ENCODE peak calls at places on chromosome 4, in four cellular contexts. One of them, this sample, is unnamed.

GRCh38 chr4:164779811-164780216 is 25.9 kb downstream of the SMIM31 start:
- DNase-seq in GM23248: peak; percentile 80
- DNase-seq in T-helper 2 cell: no peak
- DNase-seq in CD4-positive, alpha-beta T cell: no peak
- DNase-seq in this sample: no peak

GRCh38 chr4:60452259-60452658 is 747.9 kb upstream of the ADGRL3 start:
- DNase-seq in CD4-positive, alpha-beta T cell: no peak
- DNase-seq in T-helper 2 cell: no peak
- DNase-seq in GM23248: no peak
- DNase-seq in this sample: no peak

GRCh38 chr4:127055349-127055748 is 577.4 kb upstream of the INTU start:
- DNase-seq in T-helper 2 cell: no peak
- DNase-seq in GM23248: peak; percentile 6
- DNase-seq in CD4-positive, alpha-beta T cell: no peak
- DNase-seq in this sample: no peak

GRCh38 chr4:116223059-116223732 is 862.2 kb downstream of the TRAM1L1 start:
- DNase-seq in GM23248: no peak
- DNase-seq in CD4-positive, alpha-beta T cell: no peak
- DNase-seq in T-helper 2 cell: no peak
- DNase-seq in this sample: no peak

GRCh38 chr4:555566-556275 is 20.4 kb downstream of the TMEM271 start:
- DNase-seq in T-helper 2 cell: no peak
- DNase-seq in CD4-positive, alpha-beta T cell: no peak
- DNase-seq in GM23248: no peak
- DNase-seq in this sample: no peak

GRCh38 chr4:114807759-114808404 is 209.3 kb downstream of the UGT8 start:
- DNase-seq in GM23248: peak; percentile 32
- DNase-seq in CD4-positive, alpha-beta T cell: peak; percentile 1
- DNase-seq in T-helper 2 cell: peak; percentile 4
- DNase-seq in this sample: no peak

GRCh38 chr4:38280323-38280706 is 320.1 kb downstream of the PTTG2 start:
- DNase-seq in T-helper 2 cell: no peak
- DNase-seq in CD4-positive, alpha-beta T cell: no peak
- DNase-seq in GM23248: no peak
- DNase-seq in this sample: no peak

GRCh38 chr4:145178740-145179139 is 1.6 kb downstream of the OTUD4 start:
- DNase-seq in GM23248: no peak
- DNase-seq in T-helper 2 cell: no peak
- DNase-seq in CD4-positive, alpha-beta T cell: no peak
- DNase-seq in this sample: no peak

GRCh38 chr4:80237992-80238391 is 28.5 kb upstream of the FGF5 start:
- DNase-seq in GM23248: peak; percentile 96
- DNase-seq in CD4-positive, alpha-beta T cell: no peak
- DNase-seq in T-helper 2 cell: no peak
- DNase-seq in this sample: no peak

GRCh38 chr4:123481034-123481433 is 84.4 kb downstream of the SPRY1 start:
- DNase-seq in CD4-positive, alpha-beta T cell: no peak
- DNase-seq in T-helper 2 cell: no peak
- DNase-seq in GM23248: peak; percentile 85
- DNase-seq in this sample: no peak

GRCh38 chr4:55947912-55948725 is 626 bp upstream of the CEP135 start:
- DNase-seq in T-helper 2 cell: peak; percentile 31
- DNase-seq in CD4-positive, alpha-beta T cell: peak; percentile 25
- DNase-seq in GM23248: peak; percentile 90
- DNase-seq in this sample: no peak

GRCh38 chr4:121777625-121778024 is 12.7 kb upstream of the SMIM43 start:
- DNase-seq in GM23248: peak; percentile 49
- DNase-seq in CD4-positive, alpha-beta T cell: no peak
- DNase-seq in T-helper 2 cell: no peak
- DNase-seq in this sample: no peak

GRCh38 chr4:24973471-24974251 is 57.1 kb downstream of the LGI2 start:
- DNase-seq in CD4-positive, alpha-beta T cell: no peak
- DNase-seq in GM23248: peak; percentile 64
- DNase-seq in T-helper 2 cell: no peak
- DNase-seq in this sample: no peak

GRCh38 chr4:143514432-143514831 is 930 bp downstream of the SMARCA5 start:
- DNase-seq in T-helper 2 cell: peak; percentile 9
- DNase-seq in CD4-positive, alpha-beta T cell: no peak
- DNase-seq in GM23248: peak; percentile 77
- DNase-seq in this sample: no peak

GRCh38 chr4:185880571-185880970 is 68.6 kb upstream of the SORBS2 start:
- DNase-seq in CD4-positive, alpha-beta T cell: no peak
- DNase-seq in T-helper 2 cell: no peak
- DNase-seq in GM23248: no peak
- DNase-seq in this sample: no peak

GRCh38 chr4:7285244-7286122 is 93.1 kb downstream of the SORCS2 start:
- DNase-seq in GM23248: no peak
- DNase-seq in T-helper 2 cell: no peak
- DNase-seq in CD4-positive, alpha-beta T cell: no peak
- DNase-seq in this sample: no peak

GRCh38 chr4:1870328-1870577 is 940 bp upstream of the NSD2 start:
- DNase-seq in T-helper 2 cell: peak; percentile 87
- DNase-seq in GM23248: peak; percentile 93
- DNase-seq in CD4-positive, alpha-beta T cell: peak; percentile 79
- DNase-seq in this sample: peak; percentile 74

GRCh38 chr4:41205130-41205529 is 9.2 kb downstream of the APBB2 start:
- DNase-seq in CD4-positive, alpha-beta T cell: no peak
- DNase-seq in GM23248: no peak
- DNase-seq in T-helper 2 cell: no peak
- DNase-seq in this sample: no peak

GRCh38 chr4:160495356-160495755 is 1392.5 kb downstream of the RAPGEF2 start:
- DNase-seq in T-helper 2 cell: no peak
- DNase-seq in CD4-positive, alpha-beta T cell: no peak
- DNase-seq in GM23248: no peak
- DNase-seq in this sample: no peak

GRCh38 chr4:139368990-139369389 is 66.7 kb upstream of the NDUFC1 start:
- DNase-seq in GM23248: no peak
- DNase-seq in T-helper 2 cell: no peak
- DNase-seq in CD4-positive, alpha-beta T cell: no peak
- DNase-seq in this sample: no peak

GRCh38 chr4:7041851-7042696 is 1.1 kb upstream of the TADA2B start:
- DNase-seq in T-helper 2 cell: peak; percentile 15
- DNase-seq in CD4-positive, alpha-beta T cell: no peak
- DNase-seq in GM23248: no peak
- DNase-seq in this sample: peak; percentile 25

GRCh38 chr4:123666486-123666885 is 269.9 kb downstream of the SPRY1 start:
- DNase-seq in CD4-positive, alpha-beta T cell: no peak
- DNase-seq in T-helper 2 cell: no peak
- DNase-seq in GM23248: no peak
- DNase-seq in this sample: no peak

GRCh38 chr4:88320174-88320779 is 35.9 kb upstream of the PPM1K start:
- DNase-seq in T-helper 2 cell: no peak
- DNase-seq in GM23248: no peak
- DNase-seq in CD4-positive, alpha-beta T cell: no peak
- DNase-seq in this sample: no peak

GRCh38 chr4:128288689-128289106 is 1.1 kb upstream of the PGRMC2 start:
- DNase-seq in CD4-positive, alpha-beta T cell: no peak
- DNase-seq in T-helper 2 cell: peak; percentile 13
- DNase-seq in GM23248: no peak
- DNase-seq in this sample: peak; percentile 49

GRCh38 chr4:163542275-163542674 is 47.8 kb downstream of the TMA16 start:
- DNase-seq in GM23248: peak; percentile 80
- DNase-seq in CD4-positive, alpha-beta T cell: no peak
- DNase-seq in T-helper 2 cell: no peak
- DNase-seq in this sample: no peak

GRCh38 chr4:101948951-101949350 is 158.4 kb downstream of the BANK1 start:
- DNase-seq in T-helper 2 cell: no peak
- DNase-seq in CD4-positive, alpha-beta T cell: no peak
- DNase-seq in GM23248: no peak
- DNase-seq in this sample: no peak

GRCh38 chr4:95267081-95267480 is 281.7 kb downstream of the UNC5C start:
- DNase-seq in CD4-positive, alpha-beta T cell: no peak
- DNase-seq in T-helper 2 cell: no peak
- DNase-seq in GM23248: peak; percentile 68
- DNase-seq in this sample: no peak

GRCh38 chr4:81845273-81845672 is 373.6 kb upstream of the RASGEF1B start:
- DNase-seq in GM23248: no peak
- DNase-seq in CD4-positive, alpha-beta T cell: no peak
- DNase-seq in T-helper 2 cell: no peak
- DNase-seq in this sample: no peak

GRCh38 chr4:105147226-105148151 is 813 bp downstream of the TET2 start:
- DNase-seq in CD4-positive, alpha-beta T cell: no peak
- DNase-seq in GM23248: peak; percentile 59
- DNase-seq in T-helper 2 cell: peak; percentile 7
- DNase-seq in this sample: no peak

GRCh38 chr4:184807797-184808718 is 17.7 kb downstream of the ACSL1 start:
- DNase-seq in GM23248: peak; percentile 61
- DNase-seq in CD4-positive, alpha-beta T cell: no peak
- DNase-seq in T-helper 2 cell: no peak
- DNase-seq in this sample: no peak

GRCh38 chr4:87093443-87094123 is 126.8 kb downstream of the KLHL8 start:
- DNase-seq in CD4-positive, alpha-beta T cell: peak; percentile 21
- DNase-seq in T-helper 2 cell: no peak
- DNase-seq in GM23248: peak; percentile 82
- DNase-seq in this sample: peak; percentile 41

GRCh38 chr4:156931267-156931666 is 40.3 kb downstream of the PDGFC start:
- DNase-seq in GM23248: peak; percentile 77
- DNase-seq in T-helper 2 cell: no peak
- DNase-seq in CD4-positive, alpha-beta T cell: no peak
- DNase-seq in this sample: no peak

GRCh38 chr4:150259861-150260567 is 181.8 kb downstream of the DCLK2 start:
- DNase-seq in GM23248: no peak
- DNase-seq in T-helper 2 cell: no peak
- DNase-seq in CD4-positive, alpha-beta T cell: no peak
- DNase-seq in this sample: no peak